ENCODE peak calls at places on chromosomes 4 and X, in seven cellular contexts. S is psoas muscle; U is CD8-positive, alpha-beta T cell; Q is CD8-positive, alpha-beta memory T cell; Z is IMR-90; P is stomach; O is OCI-LY7. V is an unnamed sample.
A peak's percentile ranks its signal among the peaks of the same experiment; 100 is the strongest.

GRCh38 chrX:150933945-150934350 is 35.5 kb upstream of the CD99L2 start:
- DNase-seq in S (no peak), U (no peak), Q (no peak), Z (no peak), P (no peak), O (no peak), V (no peak)

GRCh38 chr4:148962539-148963290 is 520.5 kb upstream of the NR3C2 start:
- DNase-seq in S (no peak), U (no peak), Q (no peak), Z (peak; percentile 73), P (no peak), O (no peak), V (no peak)

GRCh38 chr4:80192937-80193336 is 4.4 kb upstream of the PRDM8 start:
- DNase-seq in S (no peak), U (no peak), Q (no peak), Z (peak; percentile 92), P (no peak), O (no peak), V (no peak)

GRCh38 chr4:106809083-106809482 is 227.0 kb downstream of the DKK2 start:
- DNase-seq in S (no peak), U (no peak), Q (no peak), Z (peak; percentile 25), P (no peak), O (no peak), V (no peak)

GRCh38 chrX:69028006-69028760 is 137.1 kb downstream of the PJA1 start:
- DNase-seq in S (no peak), U (no peak), Q (no peak), Z (no peak), P (no peak), O (peak; percentile 13), V (no peak)

GRCh38 chr4:169557061-169557636 is 55.2 kb downstream of the NEK1 start:
- DNase-seq in S (no peak), U (no peak), Q (no peak), Z (peak; percentile 38), P (no peak), O (no peak), V (no peak)

GRCh38 chr4:163548481-163549243 is 54.2 kb downstream of the TMA16 start:
- DNase-seq in S (no peak), U (peak; percentile 8), Q (no peak), Z (peak; percentile 69), P (no peak), O (peak; percentile 64), V (no peak)

GRCh38 chr4:2318476-2318875 is 56.6 kb upstream of the MXD4 start:
- DNase-seq in S (no peak), U (no peak), Q (no peak), Z (no peak), P (peak; percentile 9), O (no peak), V (no peak)

GRCh38 chr4:111778543-111778942 is 366.7 kb upstream of the FAM241A start:
- DNase-seq in S (no peak), U (no peak), Q (no peak), Z (no peak), P (no peak), O (no peak), V (no peak)

GRCh38 chrX:2495595-2495994 is 5.2 kb downstream of the DHRSX start:
- DNase-seq in S (no peak), U (no peak), Q (no peak), Z (no peak), P (peak; percentile 20), O (no peak), V (no peak)

GRCh38 chr4:27791640-27792039 is 931.0 kb downstream of the STIM2 start:
- DNase-seq in S (no peak), U (no peak), Q (no peak), Z (peak; percentile 22), P (no peak), O (no peak), V (no peak)

GRCh38 chrX:109952985-109953905 is 49.7 kb upstream of the TMEM164 start:
- DNase-seq in S (no peak), U (no peak), Q (no peak), Z (no peak), P (no peak), O (no peak), V (no peak)

GRCh38 chrX:54495814-54496516 is at the start of gene FGD1:
- DNase-seq in S (peak; percentile 73), U (peak; percentile 41), Q (no peak), Z (peak; percentile 41), P (peak; percentile 73), O (peak; percentile 25), V (peak; percentile 72)

GRCh38 chr4:124535004-124535403 is 177.5 kb downstream of the ANKRD50 start:
- DNase-seq in S (no peak), U (no peak), Q (no peak), Z (no peak), P (no peak), O (no peak), V (no peak)

GRCh38 chrX:71667328-71668247 is at the start of gene LOC101059915:
- DNase-seq in S (no peak), U (no peak), Q (no peak), Z (no peak), P (no peak), O (no peak), V (no peak)

GRCh38 chr4:102259081-102259480 is 86.2 kb downstream of the SLC39A8 start:
- DNase-seq in S (no peak), U (no peak), Q (no peak), Z (no peak), P (no peak), O (no peak), V (no peak)

GRCh38 chr4:69936566-69936965 is 5.7 kb downstream of the CSN1S1 start:
- DNase-seq in S (no peak), U (no peak), Q (no peak), Z (no peak), P (no peak), O (no peak), V (no peak)

GRCh38 chr4:83639849-83640493 is 104.1 kb downstream of the GPAT3 start:
- DNase-seq in S (no peak), U (peak; percentile 59), Q (peak; percentile 57), Z (peak; percentile 80), P (peak; percentile 56), O (peak; percentile 73), V (peak; percentile 71)

GRCh38 chrX:109125304-109125703 is 356.6 kb downstream of the GUCY2F start:
- DNase-seq in S (no peak), U (no peak), Q (no peak), Z (no peak), P (no peak), O (no peak), V (no peak)

GRCh38 chr4:150176559-150176958 is 98.3 kb downstream of the DCLK2 start:
- DNase-seq in S (no peak), U (no peak), Q (no peak), Z (peak; percentile 55), P (no peak), O (no peak), V (no peak)

GRCh38 chr4:110411599-110412011 is 64.3 kb upstream of the ENPEP start:
- DNase-seq in S (no peak), U (no peak), Q (no peak), Z (no peak), P (no peak), O (no peak), V (no peak)
- H3K4me3 ChIP-seq in S (no peak overlapping the region), U (no peak overlapping the region), Q (no peak overlapping the region), Z (no peak overlapping the region), P (no peak overlapping the region), O (no peak overlapping the region), V (no peak overlapping the region)

DNA sequence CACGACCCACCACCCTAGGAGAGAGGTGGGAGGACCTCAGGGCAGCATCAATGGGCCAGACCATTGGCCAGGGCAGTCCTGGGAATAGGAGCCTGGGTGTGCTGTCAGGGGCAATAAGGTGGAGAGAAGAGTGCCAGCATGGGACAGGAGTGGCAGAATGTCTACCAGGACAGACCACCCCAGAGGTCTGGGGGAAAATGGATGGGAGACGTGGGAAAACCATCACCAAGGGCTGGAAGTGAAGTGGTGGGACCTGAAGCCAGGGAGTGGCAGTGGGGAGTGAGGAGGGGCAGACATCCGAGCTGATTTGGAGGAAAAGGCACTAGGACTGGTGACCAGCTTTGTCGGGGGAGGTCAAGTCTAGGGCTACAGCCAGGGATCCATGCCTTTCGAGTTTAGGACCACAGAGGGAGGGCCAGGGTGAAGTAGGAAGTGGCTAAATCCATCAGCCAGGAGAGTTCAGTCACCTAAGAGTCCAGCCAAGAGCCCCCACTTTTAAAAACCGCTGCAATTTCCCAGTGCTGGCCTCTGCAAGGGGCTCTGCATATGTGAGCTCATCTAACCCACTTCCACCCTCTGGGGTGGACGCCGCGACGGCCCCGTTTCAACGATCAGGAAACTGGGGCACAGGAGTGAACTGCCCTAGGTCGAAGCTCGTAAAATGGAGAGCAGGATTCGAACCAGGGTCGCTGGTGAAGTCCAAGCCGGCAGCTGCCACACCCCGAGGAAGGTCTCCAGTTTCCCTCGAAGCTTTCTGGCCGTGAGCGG is 809 bp downstream of the EVC2 start:
- DNase-seq in S (no peak), U (no peak), Q (no peak), Z (no peak), P (no peak), O (no peak), V (no peak)
- H3K27ac ChIP-seq in S (no peak overlapping the region), U (no peak overlapping the region), Q (no peak overlapping the region), Z (peak overlapping the region; percentile 51), P (peak overlapping the region; percentile 45), O (no peak overlapping the region), V (peak overlapping the region; percentile 72)

GRCh38 chr4:176781739-176782100 is 11.0 kb downstream of the VEGFC start:
- DNase-seq in S (no peak), U (no peak), Q (no peak), Z (no peak), P (no peak), O (no peak), V (no peak)
- H3K4me3 ChIP-seq in S (peak overlapping the region; percentile 37), U (no peak overlapping the region), Q (no peak overlapping the region), Z (no peak overlapping the region), P (no peak overlapping the region), O (no peak overlapping the region), V (no peak overlapping the region)

GRCh38 chr4:98670186-98670585 is 11.8 kb upstream of the TSPAN5 start:
- DNase-seq in S (no peak), U (no peak), Q (no peak), Z (no peak), P (no peak), O (no peak), V (no peak)
- H3K27ac ChIP-seq in S (no peak overlapping the region), U (no peak overlapping the region), Q (no peak overlapping the region), Z (no peak overlapping the region), P (no peak overlapping the region), O (no peak overlapping the region), V (no peak overlapping the region)

GRCh38 chrX:102155806-102156179 is at the start of gene BEX5:
- DNase-seq in S (peak; percentile 40), U (peak; percentile 51), Q (peak; percentile 71), Z (no peak), P (peak; percentile 72), O (no peak), V (peak; percentile 76)

GRCh38 chrX:102154900-102155805 is 624 bp downstream of the BEX5 start:
- DNase-seq in S (no peak), U (peak; percentile 6), Q (peak; percentile 45), Z (no peak), P (peak; percentile 25), O (no peak), V (peak; percentile 27)

DNA sequence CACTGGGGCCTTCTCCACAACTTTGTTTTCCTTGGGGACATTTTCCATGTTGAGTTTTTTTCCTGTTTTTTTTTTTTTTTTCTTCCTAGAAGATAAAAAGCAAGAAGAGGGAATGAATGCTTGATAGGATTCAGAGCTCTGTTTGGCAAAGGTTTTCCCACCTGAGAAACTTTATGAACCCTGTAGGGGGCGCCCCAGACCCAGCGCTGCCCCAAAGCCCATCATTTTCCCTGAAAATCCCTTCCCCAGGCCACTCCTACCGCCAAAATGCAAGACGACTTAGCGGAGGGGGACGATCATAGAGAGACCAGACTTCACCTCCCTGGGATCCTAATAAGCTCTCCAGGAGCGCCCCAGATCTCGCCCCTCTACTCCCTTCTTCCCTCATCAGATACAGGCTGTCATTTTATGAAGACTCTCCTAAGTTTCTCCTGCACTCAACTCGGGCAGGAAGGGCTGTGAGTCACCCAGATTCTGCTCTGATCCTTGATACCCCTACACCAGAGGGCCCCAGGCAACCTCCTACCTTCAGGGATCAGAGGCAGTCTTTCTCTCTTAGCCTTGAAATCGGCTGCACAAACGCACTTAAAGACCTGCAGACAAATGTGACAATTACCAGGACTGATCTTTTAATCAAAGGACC is 1.4 kb downstream of the BEX5 start:
- DNase-seq in S (no peak), U (peak; percentile 16), Q (no peak), Z (no peak), P (no peak), O (no peak), V (no peak)
- H3K4me3 ChIP-seq in S (no peak overlapping the region), U (peak overlapping the region; percentile 63), Q (peak overlapping the region; percentile 75), Z (no peak overlapping the region), P (peak overlapping the region; percentile 47), O (no peak overlapping the region), V (no peak overlapping the region)

V was measured in body of pancreas.